ENCODE peak calls at places on chromosomes 3 and 15, in four cellular contexts. J is breast epithelium, Z is heart right ventricle, U is left ventricle myocardium inferior. I is an unnamed sample. For H3K4me1 and H3K36me3, the result is how much of the 10 kb centered on the place peaks cover.

GRCh38 chr3:72830452-72831217 is 17.6 kb downstream of the SHQ1 start:
- DNase-seq in J (no peak), Z (no peak), U (no peak), I (no peak)

GRCh38 chr3:78025916-78026315 is 986.0 kb downstream of the ROBO2 start:
- DNase-seq in J (no peak), Z (no peak), U (no peak), I (no peak)

GRCh38 chr15:83282859-83283812 is 1.3 kb downstream of the BNC1 start:
- DNase-seq in J (no peak), Z (peak), U (peak), I (no peak)

GRCh38 chr15:34584996-34585395 is 1.5 kb upstream of the GOLGA8B start:
- DNase-seq in J (no peak), Z (no peak), U (no peak), I (no peak)

GRCh38 chr3:151895881-151896661 is 22.6 kb downstream of the SUCNR1 start:
- DNase-seq in J (no peak), Z (no peak), U (no peak), I (no peak)

GRCh38 chr15:35151782-35152181 is 66.7 kb upstream of the NANOGP8 start:
- DNase-seq in J (no peak), Z (no peak), U (no peak), I (no peak)

GRCh38 chr3:47245271-47245670 is 37.3 kb downstream of the KIF9 start:
- DNase-seq in J (no peak), Z (no peak), U (no peak), I (no peak)

GRCh38 chr15:96273317-96274086 is 57.0 kb upstream of the NR2F2 start:
- DNase-seq in J (no peak), Z (no peak), U (no peak), I (no peak)

GRCh38 chr3:190026154-190026553 is 94.5 kb downstream of the P3H2 start:
- DNase-seq in J (no peak), Z (no peak), U (no peak), I (no peak)

GRCh38 chr15:32723171-32723948 is 5.6 kb downstream of the GREM1 start:
- DNase-seq in J (no peak), Z (no peak), U (no peak), I (no peak)

GRCh38 chr15:60844431-60845174 is 365.7 kb upstream of the ICE2 start:
- DNase-seq in J (no peak), Z (no peak), U (no peak), I (no peak)

GRCh38 chr3:117726776-117727175 is 1017.2 kb downstream of the TUSC7 start:
- DNase-seq in J (no peak), Z (no peak), U (no peak), I (no peak)

GRCh38 chr3:128698211-128699011 is 27.6 kb upstream of the RAB7A start:
- DNase-seq in J (peak), Z (no peak), U (peak), I (peak)

GRCh38 chr3:39937874-39938273 is 128.5 kb downstream of the MYRIP start:
- DNase-seq in J (no peak), Z (no peak), U (no peak), I (no peak)

GRCh38 chr3:141797167-141797773 is 34.1 kb downstream of the GRK7 start:
- DNase-seq in J (no peak), Z (peak), U (peak), I (peak)

DNA sequence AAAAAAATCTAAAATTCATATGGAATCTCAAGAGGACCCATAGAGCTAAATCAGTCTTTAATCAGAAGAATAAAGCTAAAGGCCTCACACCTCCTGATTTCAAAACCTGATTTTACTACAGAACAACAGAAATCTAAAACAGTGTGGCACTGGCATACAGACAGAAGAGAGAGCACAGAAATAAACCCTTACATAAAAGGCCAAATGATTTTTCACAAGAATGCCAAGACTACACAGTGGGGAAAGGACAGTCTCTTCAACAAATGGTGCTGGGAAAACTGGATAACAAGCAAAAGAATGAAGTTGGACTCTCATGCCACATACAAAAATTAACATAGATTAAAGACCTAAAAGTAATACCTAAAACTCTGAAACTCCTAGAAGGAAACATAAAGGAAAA is 10.1 kb downstream of the TOP2B start:
- DNase-seq in J (no peak), Z (no peak), U (no peak), I (no peak)
- H3K4me1 ChIP-seq in J (under half), Z (half or more), U (half or more), I (under half)

DNA sequence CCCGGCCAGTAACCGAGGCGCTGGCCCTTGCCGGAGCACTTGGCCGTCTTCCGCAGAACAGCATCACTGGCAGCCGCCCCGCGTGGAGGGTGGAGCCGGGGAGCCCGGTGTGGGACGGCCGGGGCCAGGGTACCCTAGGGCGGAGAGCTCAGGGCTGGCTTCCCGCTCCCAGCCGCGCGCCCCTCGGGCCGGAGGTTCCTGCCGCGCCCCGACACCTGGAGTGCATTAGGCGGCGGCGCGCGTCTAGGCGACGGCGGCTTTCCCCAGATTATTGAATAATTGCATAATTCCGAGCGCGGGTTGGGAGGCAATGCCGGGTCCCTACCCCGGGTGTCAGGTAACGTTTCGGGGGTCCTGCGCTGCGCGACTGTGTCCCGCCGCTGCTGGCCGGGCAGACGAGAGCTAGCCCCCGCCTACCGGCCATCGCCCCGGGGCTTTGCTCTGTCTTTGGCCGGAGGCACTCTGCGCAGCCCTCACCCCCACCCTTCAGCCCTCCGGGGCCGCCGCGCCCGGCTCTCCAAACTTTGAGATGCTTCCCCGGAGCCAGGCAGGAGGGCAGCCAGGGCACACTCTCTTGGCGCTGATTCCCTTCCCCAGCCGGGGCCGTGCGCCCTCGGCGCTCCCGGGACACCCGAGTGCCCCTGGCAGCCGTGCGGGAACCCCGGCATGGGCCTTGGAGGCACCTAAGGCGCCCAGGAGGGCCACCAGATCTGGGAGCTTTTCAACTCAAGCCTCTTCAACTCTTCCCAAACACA is 749 bp downstream of the ITGA11 start:
- DNase-seq in J (no peak), Z (peak), U (peak), I (peak)
- TF ChIP-seq CTCF in J (no peak), Z (no peak), U (no peak), I (no peak)

GRCh38 chr15:84856731-84857417 is 27.6 kb upstream of the SLC28A1 start:
- DNase-seq in J (no peak), Z (no peak), U (no peak), I (no peak)

GRCh38 chr15:84858231-84858630 is 26.2 kb upstream of the SLC28A1 start:
- DNase-seq in J (no peak), Z (no peak), U (no peak), I (no peak)

GRCh38 chr15:84857418-84858004 is 27.0 kb upstream of the SLC28A1 start:
- DNase-seq in J (no peak), Z (no peak), U (no peak), I (no peak)

GRCh38 chr15:84855032-84855645 is 29.3 kb upstream of the SLC28A1 start:
- DNase-seq in J (no peak), Z (no peak), U (no peak), I (no peak)

DNA sequence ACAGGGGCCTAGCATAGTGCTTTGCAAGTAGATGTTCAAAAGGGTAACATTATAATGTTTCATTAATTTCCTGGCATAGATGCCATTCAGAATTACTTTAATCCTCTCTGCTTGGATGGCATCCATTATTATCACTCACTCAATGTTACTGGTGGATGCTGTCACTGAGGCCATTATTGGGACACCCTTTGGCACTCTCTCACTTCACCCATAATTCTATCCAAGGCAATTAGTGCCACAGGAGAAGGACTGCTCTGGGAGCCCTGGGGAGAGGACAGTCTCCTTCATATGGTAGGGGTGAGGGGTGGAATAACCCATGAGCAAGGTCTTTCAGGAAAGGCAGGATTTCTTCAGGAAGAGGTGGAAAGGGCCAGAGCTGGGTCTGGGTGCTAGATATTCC is 28.7 kb upstream of the SLC28A1 start:
- DNase-seq in J (no peak), Z (no peak), U (no peak), I (no peak)
- H3K36me3 ChIP-seq in J (under half), Z (under half), U (half or more), I (under half)

GRCh38 chr15:78063966-78064365 is 13.5 kb downstream of the TBC1D2B start:
- DNase-seq in J (no peak), Z (no peak), U (no peak), I (peak)

GRCh38 chr15:78067328-78068241 is 9.9 kb downstream of the TBC1D2B start:
- DNase-seq in J (no peak), Z (no peak), U (no peak), I (no peak)

GRCh38 chr15:78065973-78066946 is 11.3 kb downstream of the TBC1D2B start:
- DNase-seq in J (no peak), Z (no peak), U (no peak), I (no peak)

GRCh38 chr15:78064544-78064943 is 13.0 kb downstream of the TBC1D2B start:
- DNase-seq in J (no peak), Z (no peak), U (no peak), I (peak)

DNA sequence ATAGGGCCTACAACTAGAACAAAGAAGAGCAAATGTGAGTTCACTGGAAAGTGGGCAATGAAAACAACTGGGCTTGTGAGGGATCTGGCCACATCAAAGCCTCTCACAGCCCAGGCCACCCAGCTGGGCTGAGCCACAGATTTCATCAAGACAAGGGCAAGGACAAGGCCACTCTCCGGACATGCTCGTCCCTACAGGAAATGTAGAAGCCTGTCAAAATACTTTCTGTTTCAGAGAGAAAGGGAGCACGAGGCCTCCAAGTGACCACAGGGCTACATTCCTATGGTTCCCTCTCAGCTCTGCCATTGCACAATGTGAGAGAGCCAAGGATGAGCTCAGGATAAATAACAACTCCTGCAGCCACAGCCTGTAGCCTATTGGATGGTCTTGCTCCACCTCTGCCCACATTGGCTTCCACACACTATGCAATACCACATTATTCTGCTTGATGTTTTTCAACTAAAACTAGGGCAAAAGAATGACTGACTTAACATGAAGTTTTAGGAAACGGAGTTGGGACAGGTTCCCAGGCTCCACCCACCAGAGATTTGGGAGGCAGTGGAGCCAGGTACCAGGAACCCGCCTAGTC is 12.1 kb downstream of the TBC1D2B start:
- DNase-seq in J (no peak), Z (peak), U (peak), I (peak)
- H3K4me1 ChIP-seq in J (under half), Z (half or more), U (half or more), I (under half)

GRCh38 chr15:89462198-89462912 is 34.0 kb downstream of the RHCG start:
- DNase-seq in J (no peak), Z (no peak), U (no peak), I (no peak)
- TF ChIP-seq CTCF in J (no peak), Z (no peak), U (no peak), I (no peak)